ENCODE peak calls at places on chromosomes 11 and 22, in four cellular contexts. N, J, I and W are unnamed samples.

GRCh38 chr11:72641900-72642814 is 32.1 kb downstream of the PDE2A start:
- DNase-seq in N (peak), J (peak), I (peak), W (peak)

GRCh38 chr22:24525416-24526037 is 29.4 kb downstream of the GUCD1 start:
- DNase-seq in I (peak), J (peak), N (peak), W (peak)

GRCh38 chr11:132632641-132633124 is 899.6 kb downstream of the OPCML start:
- DNase-seq in I (no peak), N (no peak), J (no peak), W (no peak)

GRCh38 chr11:83639995-83640758 is 354.0 kb upstream of the CCDC90B start:
- DNase-seq in I (no peak), N (no peak), J (no peak), W (no peak)

GRCh38 chr11:100543386-100543785 is 143.7 kb upstream of the ARHGAP42 start:
- DNase-seq in N (no peak), J (no peak), I (no peak), W (no peak)

GRCh38 chr11:12053606-12054361 is 45.4 kb upstream of the DKK3 start:
- DNase-seq in I (no peak), N (no peak), J (no peak), W (no peak)

GRCh38 chr22:19875531-19876313 is 21.0 kb upstream of the GNB1L start:
- DNase-seq in I (peak), J (peak), N (peak), W (no peak)

GRCh38 chr11:39668640-39669039 is 1790.8 kb downstream of the LRRC4C start:
- DNase-seq in N (no peak), I (no peak), J (no peak), W (no peak)

GRCh38 chr22:43953988-43954771 is 1.1 kb upstream of the SAMM50 start:
- DNase-seq in J (no peak), N (no peak), I (no peak), W (no peak)

GRCh38 chr22:43956805-43957463 is 1.7 kb downstream of the SAMM50 start:
- DNase-seq in I (peak), N (peak), J (no peak), W (no peak)

GRCh38 chr22:43955883-43956286 is 643 bp downstream of the SAMM50 start:
- DNase-seq in J (no peak), N (no peak), I (no peak), W (no peak)

GRCh38 chr22:43956383-43956782 is 1.1 kb downstream of the SAMM50 start:
- DNase-seq in I (no peak), N (no peak), J (no peak), W (no peak)

DNA sequence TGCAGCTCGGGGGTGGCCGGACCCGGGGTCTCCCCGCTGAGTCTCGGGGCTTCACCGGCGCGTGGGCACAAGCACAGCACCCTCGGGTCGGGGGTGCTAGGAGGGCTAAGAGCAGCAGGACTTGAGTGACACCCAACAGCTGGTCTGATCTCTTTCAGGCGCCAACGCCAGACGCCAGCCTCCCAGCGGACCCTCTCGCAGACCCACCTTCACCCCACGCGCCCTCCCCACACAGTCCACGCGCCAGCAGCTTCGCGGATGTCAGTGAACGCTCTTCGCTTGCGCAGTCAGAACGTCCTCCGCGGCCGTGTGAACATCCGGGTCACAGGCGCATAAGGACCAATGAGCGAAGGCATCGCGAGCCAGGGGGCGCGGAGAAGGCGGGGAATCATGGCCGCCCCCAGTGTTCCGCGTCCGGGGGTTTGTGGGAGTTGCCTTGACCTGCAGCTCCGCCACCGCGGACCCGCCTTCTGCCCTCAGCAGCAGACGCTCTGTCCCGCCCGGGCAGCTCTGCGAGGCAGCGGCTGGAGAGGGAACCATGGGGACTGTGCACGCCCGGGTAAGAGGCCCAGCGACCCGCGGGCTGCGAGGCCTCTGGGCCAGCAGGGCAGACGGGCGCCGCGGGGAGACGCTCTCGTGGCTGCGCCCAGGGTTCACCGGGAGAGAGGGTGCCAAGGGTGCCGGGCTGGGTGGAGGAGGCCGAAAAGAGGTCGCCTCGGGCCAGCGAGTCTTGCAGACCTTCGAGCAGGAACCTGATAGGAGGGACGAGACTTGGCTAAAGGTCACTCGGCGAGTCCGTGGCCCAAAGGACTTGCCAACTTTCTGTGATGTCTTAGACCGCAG is at the start of gene SAMM50:
- DNase-seq in J (peak), N (peak), I (peak), W (peak)
- TF ChIP-seq CTCF in J (no peak), N (peak), I (no peak), W (no peak)

GRCh38 chr11:41392591-41392990 is 66.9 kb downstream of the LRRC4C start:
- DNase-seq in N (no peak), I (no peak), J (no peak), W (no peak)
- H3K27ac ChIP-seq in N (no peak), I (no peak), J (no peak), W (no peak)

GRCh38 chr11:67405688-67406339 is 1.9 kb downstream of the TBC1D10C start:
- DNase-seq in I (no peak), J (no peak), N (no peak), W (no peak)

GRCh38 chr11:67406420-67406968 is 2.6 kb downstream of the TBC1D10C start:
- DNase-seq in N (no peak), J (no peak), I (no peak), W (no peak)

GRCh38 chr11:67407700-67408163 is 3.8 kb downstream of the TBC1D10C start:
- DNase-seq in J (no peak), N (no peak), I (no peak), W (no peak)

GRCh38 chr11:67408437-67409200 is 4.7 kb downstream of the TBC1D10C start:
- DNase-seq in N (no peak), I (no peak), J (no peak), W (no peak)

DNA sequence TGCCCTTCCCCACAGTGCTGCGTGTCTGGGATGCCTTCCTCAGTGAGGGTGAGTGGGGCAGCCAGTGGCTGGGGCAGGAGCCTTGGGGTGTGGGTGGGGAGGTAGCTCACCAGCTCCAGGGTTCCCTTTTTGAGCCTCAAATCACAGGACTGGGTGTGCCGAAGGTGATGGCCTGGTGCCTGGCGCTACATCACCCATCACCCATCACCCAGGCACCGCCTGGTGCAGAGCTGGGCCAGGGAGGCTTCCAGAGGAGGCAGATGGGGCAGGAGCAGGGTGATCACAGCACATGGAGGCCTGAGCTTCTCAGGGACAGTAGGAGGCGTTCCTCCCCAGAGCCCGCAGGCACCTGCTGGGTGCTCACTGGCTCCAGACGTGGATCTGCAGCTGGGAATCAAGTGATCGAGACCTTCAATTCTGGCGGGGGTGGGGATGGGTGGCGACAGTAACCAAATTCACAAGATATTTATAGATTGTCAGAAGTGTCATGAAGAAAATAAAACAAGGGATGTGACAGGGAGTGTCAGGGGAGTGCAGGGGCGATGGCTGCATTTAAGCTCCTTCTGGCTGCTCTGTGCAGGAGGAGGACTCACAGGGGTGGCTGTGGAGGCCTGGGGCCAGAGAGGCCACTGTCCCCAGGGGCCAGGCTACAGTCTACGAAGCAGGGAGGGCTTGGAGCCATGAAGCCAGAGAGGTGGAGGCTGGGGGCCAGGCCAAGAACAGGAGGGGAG is 3.3 kb downstream of the TBC1D10C start:
- DNase-seq in N (no peak), I (no peak), J (no peak), W (no peak)
- TF ChIP-seq CTCF in N (no peak), I (no peak), J (no peak), W (no peak)

GRCh38 chr11:123404626-123405025 is 25.4 kb upstream of the GRAMD1B start:
- DNase-seq in N (no peak), J (no peak), I (no peak), W (no peak)
- H3K27ac ChIP-seq in N (no peak), J (no peak), I (no peak), W (no peak)

GRCh38 chr11:46677991-46678740 is 22.3 kb downstream of the ARHGAP1 start:
- DNase-seq in I (no peak), J (no peak), N (peak), W (no peak)
- TF ChIP-seq CTCF in I (no peak), J (no peak), N (no peak), W (no peak)

GRCh38 chr11:8959546-8960166 is 4.6 kb downstream of the TMEM9B start:
- DNase-seq in I (peak), N (no peak), J (peak), W (peak)
- H3K27ac ChIP-seq in I (peak), N (peak), J (no peak), W (peak)

GRCh38 chr11:30165652-30166051 is 65.2 kb upstream of the FSHB start:
- DNase-seq in J (peak), N (no peak), I (no peak), W (no peak)
- TF ChIP-seq CTCF in J (no peak), N (no peak), I (no peak), W (no peak)

DNA sequence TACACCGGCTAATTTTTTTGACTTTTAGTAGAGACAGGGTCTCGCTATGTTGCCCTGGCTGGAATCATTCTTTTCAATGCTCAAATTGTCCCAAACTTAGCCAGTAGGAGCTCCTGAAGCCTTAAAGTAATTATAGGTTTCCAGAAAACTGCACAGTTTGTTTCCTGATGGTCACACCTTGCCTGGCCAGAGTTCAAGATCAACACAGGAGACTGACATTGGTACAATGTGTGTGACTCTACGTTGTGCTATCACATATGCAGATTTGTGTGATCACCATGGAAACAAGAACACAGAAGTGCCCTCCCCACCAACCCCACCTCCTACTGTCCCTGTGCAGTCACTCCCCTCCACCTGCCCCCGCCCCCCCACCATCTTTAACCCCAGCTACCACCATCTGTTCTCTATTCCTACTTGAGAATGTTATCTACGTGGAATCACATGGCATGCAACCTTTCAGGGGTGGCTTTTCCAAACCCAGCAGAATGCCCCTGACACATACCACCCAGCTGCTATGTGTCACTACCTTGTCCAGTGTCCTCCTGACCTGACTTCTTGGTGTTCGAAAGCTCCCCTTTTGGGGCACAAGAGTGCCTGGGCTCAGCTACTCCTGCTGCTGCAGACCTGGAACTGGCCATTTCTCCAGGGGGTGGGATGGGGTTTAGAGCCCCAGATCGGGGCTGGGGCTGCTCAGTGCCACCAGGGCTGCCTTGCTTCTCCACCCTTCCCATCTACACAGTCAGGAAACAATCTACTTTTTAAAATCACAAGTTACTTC is 6.1 kb upstream of the NAP1L4 start:
- DNase-seq in J (peak), N (no peak), I (no peak), W (no peak)
- H3K27ac ChIP-seq in J (peak), N (no peak), I (no peak), W (no peak)